ENCODE peak calls at places on chromosome 22, in five cellular contexts. T, U, J, O and W are unnamed samples.

GRCh38 chr22:32991353-32992115 is 66.6 kb downstream of the SYN3 start:
- DNase-seq in T (no peak), U (no peak), J (no peak), O (no peak), W (peak)

GRCh38 chr22:28903080-28903479 is 19.7 kb downstream of the ZNRF3 start:
- DNase-seq in T (no peak), U (no peak), J (no peak), O (no peak), W (peak)

GRCh38 chr22:49046000-49046545 is 781.6 kb downstream of the BRD1 start:
- DNase-seq in T (no peak), U (no peak), J (no peak), O (no peak), W (no peak)

GRCh38 chr22:30919973-30920372 is 48.6 kb downstream of the MORC2 start:
- DNase-seq in T (no peak), U (no peak), J (no peak), O (no peak), W (no peak)

GRCh38 chr22:47275479-47276218 is 513.2 kb downstream of the TBC1D22A start:
- DNase-seq in T (no peak), U (no peak), J (no peak), O (no peak), W (no peak)

GRCh38 chr22:35051034-35051535 is 14.9 kb upstream of the ISX start:
- DNase-seq in T (no peak), U (no peak), J (no peak), O (no peak), W (no peak)

GRCh38 chr22:46084943-46085830 is 65.1 kb upstream of the PPARA start:
- DNase-seq in T (peak), U (no peak), J (no peak), O (peak), W (peak)

GRCh38 chr22:44561139-44561840 is 63.3 kb upstream of the RTL6 start:
- DNase-seq in T (no peak), U (no peak), J (no peak), O (no peak), W (no peak)

GRCh38 chr22:41290262-41291221 is 4.6 kb upstream of the RANGAP1 start:
- DNase-seq in T (no peak), U (no peak), J (no peak), O (peak), W (no peak)

GRCh38 chr22:22111267-22111751 is 128.7 kb upstream of the TOP3B start:
- DNase-seq in T (no peak), U (no peak), J (peak), O (no peak), W (no peak)